ENCODE peak calls at places on chromosomes 7 and 10, in ten cellular contexts. D is A549, C is GM12878, P is transverse colon, Y is heart left ventricle, U is suprapubic skin, N is IMR-90, X is adrenal gland, A is uterus, I is breast epithelium. S is an unnamed sample.
A peak's percentile ranks its signal among the peaks of the same experiment; 100 is the strongest.

GRCh38 chr7:129066290-129067131 is 11.6 kb upstream of the TNPO3 start:
- DNase-seq in X (peak; percentile 82), U (no peak), D (peak; percentile 26), C (no peak), I (no peak), A (no peak), Y (no peak), N (peak; percentile 77), P (no peak), S (no peak)

GRCh38 chr7:15757041-15757995 is 70.8 kb upstream of the MEOX2 start:
- DNase-seq in X (no peak), P (no peak), A (no peak), I (no peak), C (no peak), D (no peak), Y (no peak), U (no peak), N (no peak), S (no peak)

GRCh38 chr10:48881937-48882336 is 57.7 kb downstream of the LRRC18 start:
- DNase-seq in I (no peak), Y (no peak), A (no peak), P (no peak), U (no peak), N (no peak), C (no peak), X (no peak), D (no peak), S (no peak)

GRCh38 chr10:101351017-101351416 is 2.9 kb upstream of the BTRC start:
- DNase-seq in X (no peak), A (no peak), P (no peak), U (no peak), D (no peak), C (no peak), I (no peak), Y (no peak), N (no peak), S (no peak)

GRCh38 chr7:23380556-23380955 is 81.4 kb downstream of the MALSU1 start:
- DNase-seq in N (no peak), C (no peak), X (no peak), D (no peak), P (no peak), Y (no peak), U (no peak), I (no peak), A (no peak), S (no peak)

GRCh38 chr10:119908201-119908600 is 15.7 kb downstream of the SEC23IP start:
- DNase-seq in N (no peak), C (no peak), A (no peak), D (no peak), U (no peak), Y (no peak), P (no peak), I (no peak), X (no peak), S (no peak)

GRCh38 chr10:77633376-77633775 is 4.2 kb downstream of the KCNMA1 start:
- DNase-seq in D (no peak), C (no peak), Y (no peak), P (no peak), I (no peak), X (no peak), N (no peak), A (no peak), U (no peak), S (no peak)

GRCh38 chr10:42638821-42639270 is 476 bp upstream of the ZNF33B start:
- DNase-seq in Y (no peak), U (no peak), I (no peak), P (no peak), D (no peak), X (no peak), C (no peak), A (no peak), N (no peak), S (no peak)

GRCh38 chr10:63819753-63820347 is 298.6 kb downstream of the REEP3 start:
- DNase-seq in P (peak; percentile 55), C (no peak), N (peak; percentile 62), U (no peak), D (peak; percentile 28), I (peak; percentile 61), Y (peak; percentile 76), A (peak; percentile 59), X (peak; percentile 53), S (peak; percentile 68)

DNA sequence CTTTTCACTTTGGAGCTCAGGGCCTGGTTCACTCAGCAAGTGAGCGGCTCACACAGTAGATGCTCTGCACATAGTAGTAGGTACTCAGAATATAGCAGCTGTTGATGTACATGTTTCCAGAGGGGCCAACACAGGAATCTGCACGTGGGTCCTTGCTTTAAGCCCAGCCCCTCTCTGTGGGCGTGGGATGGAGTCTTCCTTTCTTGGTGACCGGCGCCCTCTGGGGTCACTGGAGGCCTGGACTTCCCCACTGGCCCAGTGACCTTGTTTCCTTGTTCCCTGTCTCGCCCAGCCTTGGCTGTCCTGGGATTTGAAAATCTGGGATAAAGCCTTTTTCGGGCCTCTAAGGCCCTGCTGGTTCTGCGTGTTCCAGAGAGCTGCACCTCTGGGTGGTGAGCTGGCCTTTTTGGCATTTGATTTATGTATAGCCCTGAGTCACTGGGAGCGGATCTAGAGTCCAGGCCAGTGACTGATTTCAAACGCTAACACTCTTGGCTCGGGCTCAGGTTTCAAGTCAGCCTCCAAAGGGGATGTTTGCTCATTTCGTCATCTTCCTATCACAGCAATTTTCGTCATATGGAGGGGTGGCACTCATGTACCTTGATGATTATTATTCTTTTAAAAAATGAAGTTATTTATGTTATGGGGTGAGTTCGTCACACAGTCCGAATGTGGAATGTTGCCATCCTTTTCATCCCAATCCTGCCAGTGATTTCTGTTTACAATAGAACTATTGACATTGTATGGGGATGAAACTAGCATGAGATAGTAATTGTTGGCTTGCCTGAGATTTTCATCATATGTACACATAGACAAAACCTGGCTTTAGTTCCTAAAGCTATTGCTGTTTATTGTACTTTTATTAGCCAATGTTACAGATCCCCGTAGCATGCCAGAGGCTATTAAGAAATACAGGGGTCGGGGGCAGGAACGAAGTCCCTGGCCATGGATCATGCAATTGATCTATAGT is 65.5 kb downstream of the CUX1 start:
- DNase-seq in P (peak; percentile 85), C (no peak), A (peak; percentile 91), N (peak; percentile 100), X (peak; percentile 96), D (peak; percentile 96), Y (peak; percentile 80), I (peak; percentile 61), U (peak; percentile 84), S (peak; percentile 59)
- TF ChIP-seq POLR2A in P (no peak), C (no peak), A (no peak), N (peak; percentile 40), X (peak; percentile 26), D (no peak), Y (no peak), I (no peak), U (no peak), S (no peak)

GRCh38 chr10:128009357-128009756 is 102.5 kb downstream of the PTPRE start:
- DNase-seq in U (no peak), C (no peak), Y (no peak), P (no peak), N (no peak), A (no peak), X (peak; percentile 64), I (no peak), D (no peak), S (no peak)

GRCh38 chr10:128007971-128008370 is 101.1 kb downstream of the PTPRE start:
- DNase-seq in C (no peak), D (no peak), N (no peak), I (no peak), X (no peak), Y (no peak), U (no peak), A (no peak), P (no peak), S (no peak)

GRCh38 chr10:128008521-128009250 is 101.8 kb downstream of the PTPRE start:
- DNase-seq in I (no peak), N (no peak), P (no peak), D (no peak), Y (no peak), X (no peak), C (no peak), U (no peak), A (no peak), S (no peak)

GRCh38 chr10:128005858-128006257 is 99.0 kb downstream of the PTPRE start:
- DNase-seq in N (no peak), I (no peak), X (no peak), Y (no peak), P (no peak), D (no peak), C (no peak), U (no peak), A (no peak), S (no peak)

GRCh38 chr10:128007017-128007416 is 100.1 kb downstream of the PTPRE start:
- DNase-seq in U (no peak), C (no peak), X (no peak), I (no peak), D (no peak), P (no peak), A (no peak), Y (no peak), N (no peak), S (no peak)
- H3K27ac ChIP-seq in U (no peak overlapping the region), C (no peak overlapping the region), X (no peak overlapping the region), I (no peak overlapping the region), D (no peak overlapping the region), P (no peak overlapping the region), A (no peak overlapping the region), Y (no peak overlapping the region), N (no peak overlapping the region), S (no peak overlapping the region)

GRCh38 chr7:44959433-44959951 is 19.3 kb downstream of the MYO1G start:
- DNase-seq in D (no peak), I (no peak), P (no peak), C (no peak), U (no peak), Y (no peak), A (no peak), N (peak; percentile 40), X (no peak), S (no peak)
- TF ChIP-seq POLR2A in D (no peak), I (no peak), P (no peak), C (peak; percentile 73), U (no peak), Y (no peak), A (no peak), N (no peak), X (no peak), S (no peak)

GRCh38 chr7:55019691-55020480 is 1.1 kb downstream of the EGFR start:
- DNase-seq in I (peak; percentile 43), X (peak; percentile 41), P (peak; percentile 46), N (no peak), D (peak; percentile 62), Y (no peak), U (no peak), C (no peak), A (peak; percentile 43), S (peak; percentile 67)

GRCh38 chr7:55017841-55018240 is 976 bp upstream of the EGFR start:
- DNase-seq in P (no peak), X (no peak), I (no peak), Y (no peak), A (no peak), U (no peak), D (no peak), N (no peak), C (no peak), S (peak; percentile 42)

GRCh38 chr7:55018361-55019328 is at the start of gene EGFR:
- DNase-seq in I (peak; percentile 73), N (peak; percentile 80), Y (peak; percentile 84), P (peak; percentile 86), X (peak; percentile 90), C (no peak), U (peak; percentile 90), D (peak; percentile 78), A (peak; percentile 87), S (peak; percentile 90)

GRCh38 chr7:55020481-55020871 is 1.7 kb downstream of the EGFR start:
- DNase-seq in C (no peak), X (peak; percentile 79), N (peak; percentile 60), A (peak; percentile 74), P (peak; percentile 59), I (peak; percentile 90), D (peak; percentile 42), Y (no peak), U (peak; percentile 84), S (peak; percentile 73)

GRCh38 chr7:55019329-55019690 is 493 bp downstream of the EGFR start:
- DNase-seq in U (peak; percentile 88), I (peak; percentile 62), D (peak; percentile 43), C (no peak), N (no peak), A (peak; percentile 75), Y (peak; percentile 74), X (peak; percentile 53), P (peak; percentile 74), S (peak; percentile 90)
- H3K27ac ChIP-seq in U (peak overlapping the region; percentile 99), I (peak overlapping the region; percentile 90), D (peak overlapping the region; percentile 97), C (no peak overlapping the region), N (peak overlapping the region; percentile 97), A (peak overlapping the region; percentile 93), Y (peak overlapping the region; percentile 96), X (peak overlapping the region; percentile 89), P (peak overlapping the region; percentile 96), S (peak overlapping the region; percentile 97)

S was measured in thyroid gland.